ENCODE peak calls at places on chromosome 6, in eight cellular contexts. One of them, this sample, is unnamed.

GRCh38 chr6:43434943-43435342 is 7.6 kb downstream of the ABCC10 start:
- DNase-seq in lung: no peak
- DNase-seq in stomach: no peak
- DNase-seq in CD8-positive, alpha-beta T cell: no peak
- DNase-seq in Peyer's patch: no peak
- DNase-seq in hepatocyte: no peak
- DNase-seq in A549: no peak
- DNase-seq in fibroblast of lung: no peak
- DNase-seq in this sample: no peak

GRCh38 chr6:150717419-150717818 is 117.7 kb downstream of the PLEKHG1 start:
- DNase-seq in lung: peak; percentile 71
- DNase-seq in fibroblast of lung: no peak
- DNase-seq in CD8-positive, alpha-beta T cell: no peak
- DNase-seq in A549: peak; percentile 27
- DNase-seq in stomach: peak; percentile 66
- DNase-seq in hepatocyte: peak; percentile 60
- DNase-seq in Peyer's patch: no peak
- DNase-seq in this sample: no peak

GRCh38 chr6:122696853-122697252 is 82.7 kb upstream of the FABP7 start:
- DNase-seq in hepatocyte: peak; percentile 8
- DNase-seq in stomach: no peak
- DNase-seq in Peyer's patch: no peak
- DNase-seq in CD8-positive, alpha-beta T cell: no peak
- DNase-seq in A549: peak; percentile 21
- DNase-seq in fibroblast of lung: no peak
- DNase-seq in lung: no peak
- DNase-seq in this sample: no peak

GRCh38 chr6:108635505-108636226 is 74.9 kb downstream of the FOXO3 start:
- DNase-seq in stomach: peak; percentile 34
- DNase-seq in fibroblast of lung: no peak
- DNase-seq in lung: peak; percentile 71
- DNase-seq in Peyer's patch: no peak
- DNase-seq in A549: no peak
- DNase-seq in hepatocyte: no peak
- DNase-seq in CD8-positive, alpha-beta T cell: peak; percentile 6
- DNase-seq in this sample: no peak

GRCh38 chr6:143958839-143959399 is 49.1 kb downstream of the PLAGL1 start:
- DNase-seq in lung: no peak
- DNase-seq in stomach: no peak
- DNase-seq in hepatocyte: no peak
- DNase-seq in Peyer's patch: no peak
- DNase-seq in fibroblast of lung: no peak
- DNase-seq in A549: no peak
- DNase-seq in CD8-positive, alpha-beta T cell: no peak
- DNase-seq in this sample: no peak

GRCh38 chr6:50724381-50725124 is 11.2 kb downstream of the TFAP2D start:
- DNase-seq in fibroblast of lung: no peak
- DNase-seq in A549: no peak
- DNase-seq in lung: no peak
- DNase-seq in CD8-positive, alpha-beta T cell: no peak
- DNase-seq in hepatocyte: no peak
- DNase-seq in stomach: no peak
- DNase-seq in Peyer's patch: no peak
- DNase-seq in this sample: no peak

GRCh38 chr6:105259912-105260889 is 80.4 kb upstream of the POPDC3 start:
- DNase-seq in CD8-positive, alpha-beta T cell: no peak
- DNase-seq in lung: no peak
- DNase-seq in hepatocyte: peak; percentile 24
- DNase-seq in Peyer's patch: no peak
- DNase-seq in A549: no peak
- DNase-seq in fibroblast of lung: no peak
- DNase-seq in stomach: no peak
- DNase-seq in this sample: no peak

GRCh38 chr6:111774346-111774703 is 98.9 kb downstream of the FYN start:
- DNase-seq in CD8-positive, alpha-beta T cell: no peak
- DNase-seq in lung: no peak
- DNase-seq in A549: no peak
- DNase-seq in hepatocyte: no peak
- DNase-seq in Peyer's patch: no peak
- DNase-seq in stomach: no peak
- DNase-seq in fibroblast of lung: peak; percentile 37
- DNase-seq in this sample: no peak

GRCh38 chr6:109693128-109693527 is 2.0 kb downstream of the FIG4 start:
- DNase-seq in CD8-positive, alpha-beta T cell: no peak
- DNase-seq in hepatocyte: no peak
- DNase-seq in fibroblast of lung: no peak
- DNase-seq in stomach: no peak
- DNase-seq in lung: no peak
- DNase-seq in Peyer's patch: no peak
- DNase-seq in A549: no peak
- DNase-seq in this sample: no peak

GRCh38 chr6:20814494-20814893 is 280.2 kb downstream of the CDKAL1 start:
- DNase-seq in hepatocyte: no peak
- DNase-seq in lung: no peak
- DNase-seq in Peyer's patch: no peak
- DNase-seq in stomach: no peak
- DNase-seq in CD8-positive, alpha-beta T cell: no peak
- DNase-seq in A549: no peak
- DNase-seq in fibroblast of lung: peak; percentile 27
- DNase-seq in this sample: no peak

GRCh38 chr6:31701666-31702420 is 1.3 kb downstream of the ABHD16A start:
- DNase-seq in fibroblast of lung: peak; percentile 51
- DNase-seq in A549: no peak
- DNase-seq in stomach: no peak
- DNase-seq in hepatocyte: no peak
- DNase-seq in CD8-positive, alpha-beta T cell: no peak
- DNase-seq in lung: no peak
- DNase-seq in Peyer's patch: no peak
- DNase-seq in this sample: no peak

GRCh38 chr6:151682922-151683321 is 124.6 kb upstream of the ESR1 start:
- DNase-seq in CD8-positive, alpha-beta T cell: no peak
- DNase-seq in hepatocyte: no peak
- DNase-seq in lung: no peak
- DNase-seq in Peyer's patch: no peak
- DNase-seq in fibroblast of lung: no peak
- DNase-seq in stomach: no peak
- DNase-seq in A549: no peak
- DNase-seq in this sample: no peak

GRCh38 chr6:43992783-43993505 is 134.3 kb downstream of the MRPL14 start:
- DNase-seq in lung: no peak
- DNase-seq in stomach: peak; percentile 83
- DNase-seq in hepatocyte: no peak
- DNase-seq in fibroblast of lung: no peak
- DNase-seq in Peyer's patch: peak; percentile 20
- DNase-seq in CD8-positive, alpha-beta T cell: no peak
- DNase-seq in A549: no peak
- DNase-seq in this sample: no peak

GRCh38 chr6:54655162-54655561 is 191.4 kb upstream of the FAM83B start:
- DNase-seq in fibroblast of lung: no peak
- DNase-seq in stomach: no peak
- DNase-seq in lung: no peak
- DNase-seq in CD8-positive, alpha-beta T cell: no peak
- DNase-seq in A549: no peak
- DNase-seq in hepatocyte: no peak
- DNase-seq in Peyer's patch: no peak
- DNase-seq in this sample: no peak

GRCh38 chr6:116373300-116373699 is 2.6 kb downstream of the DSE start:
- DNase-seq in stomach: no peak
- DNase-seq in CD8-positive, alpha-beta T cell: no peak
- DNase-seq in fibroblast of lung: no peak
- DNase-seq in hepatocyte: no peak
- DNase-seq in A549: no peak
- DNase-seq in lung: no peak
- DNase-seq in Peyer's patch: no peak
- DNase-seq in this sample: no peak

GRCh38 chr6:136405410-136406029 is 115.9 kb upstream of the BCLAF1 start:
- DNase-seq in A549: no peak
- DNase-seq in hepatocyte: no peak
- DNase-seq in stomach: no peak
- DNase-seq in Peyer's patch: no peak
- DNase-seq in lung: peak; percentile 34
- DNase-seq in CD8-positive, alpha-beta T cell: no peak
- DNase-seq in fibroblast of lung: peak; percentile 27
- DNase-seq in this sample: no peak

GRCh38 chr6:57224769-57225515 is 2.8 kb upstream of the RAB23 start:
- DNase-seq in A549: no peak
- DNase-seq in Peyer's patch: no peak
- DNase-seq in lung: no peak
- DNase-seq in hepatocyte: peak; percentile 22
- DNase-seq in fibroblast of lung: peak; percentile 61
- DNase-seq in stomach: no peak
- DNase-seq in CD8-positive, alpha-beta T cell: no peak
- DNase-seq in this sample: no peak

GRCh38 chr6:10567256-10568041 is 46.3 kb downstream of the GCNT2 start:
- DNase-seq in lung: no peak
- DNase-seq in hepatocyte: no peak
- DNase-seq in stomach: no peak
- DNase-seq in fibroblast of lung: no peak
- DNase-seq in A549: peak; percentile 38
- DNase-seq in Peyer's patch: no peak
- DNase-seq in CD8-positive, alpha-beta T cell: no peak
- DNase-seq in this sample: no peak

GRCh38 chr6:35522660-35523658 is 10.3 kb upstream of the TULP1 start:
- DNase-seq in CD8-positive, alpha-beta T cell: peak; percentile 46
- DNase-seq in hepatocyte: peak; percentile 86
- DNase-seq in fibroblast of lung: peak; percentile 59
- DNase-seq in Peyer's patch: peak; percentile 84
- DNase-seq in A549: peak; percentile 55
- DNase-seq in stomach: peak; percentile 81
- DNase-seq in lung: peak; percentile 80
- DNase-seq in this sample: peak; percentile 86

GRCh38 chr6:373773-374724 is 17.5 kb upstream of the IRF4 start:
- DNase-seq in hepatocyte: peak; percentile 56
- DNase-seq in Peyer's patch: peak; percentile 34
- DNase-seq in CD8-positive, alpha-beta T cell: no peak
- DNase-seq in lung: no peak
- DNase-seq in stomach: no peak
- DNase-seq in A549: no peak
- DNase-seq in fibroblast of lung: peak; percentile 48
- DNase-seq in this sample: no peak

GRCh38 chr6:376823-377571 is 14.6 kb upstream of the IRF4 start:
- DNase-seq in stomach: no peak
- DNase-seq in CD8-positive, alpha-beta T cell: no peak
- DNase-seq in hepatocyte: no peak
- DNase-seq in lung: no peak
- DNase-seq in Peyer's patch: no peak
- DNase-seq in fibroblast of lung: no peak
- DNase-seq in A549: no peak
- DNase-seq in this sample: no peak

GRCh38 chr6:373031-373430 is 18.5 kb upstream of the IRF4 start:
- DNase-seq in hepatocyte: no peak
- DNase-seq in CD8-positive, alpha-beta T cell: no peak
- DNase-seq in stomach: no peak
- DNase-seq in lung: no peak
- DNase-seq in A549: no peak
- DNase-seq in fibroblast of lung: no peak
- DNase-seq in Peyer's patch: peak; percentile 29
- DNase-seq in this sample: no peak

GRCh38 chr6:372336-372911 is 19.1 kb upstream of the IRF4 start:
- DNase-seq in lung: no peak
- DNase-seq in stomach: no peak
- DNase-seq in fibroblast of lung: no peak
- DNase-seq in CD8-positive, alpha-beta T cell: no peak
- DNase-seq in Peyer's patch: peak; percentile 50
- DNase-seq in hepatocyte: peak; percentile 10
- DNase-seq in A549: no peak
- DNase-seq in this sample: no peak

GRCh38 chr6:374956-375355 is 16.6 kb upstream of the IRF4 start:
- DNase-seq in stomach: no peak
- DNase-seq in hepatocyte: no peak
- DNase-seq in lung: no peak
- DNase-seq in Peyer's patch: peak; percentile 37
- DNase-seq in fibroblast of lung: no peak
- DNase-seq in CD8-positive, alpha-beta T cell: no peak
- DNase-seq in A549: no peak
- DNase-seq in this sample: no peak
- H3K9me3 ChIP-seq in stomach: peaks cover 24% of the 10 kb centered on the region
- H3K9me3 ChIP-seq in hepatocyte: no peaks in the 10 kb centered on the region
- H3K9me3 ChIP-seq in lung: no peaks in the 10 kb centered on the region
- H3K9me3 ChIP-seq in Peyer's patch: no peaks in the 10 kb centered on the region
- H3K9me3 ChIP-seq in fibroblast of lung: no peaks in the 10 kb centered on the region
- H3K9me3 ChIP-seq in CD8-positive, alpha-beta T cell: no peaks in the 10 kb centered on the region
- H3K9me3 ChIP-seq in A549: no peaks in the 10 kb centered on the region
- H3K9me3 ChIP-seq in this sample: no peaks in the 10 kb centered on the region

DNA sequence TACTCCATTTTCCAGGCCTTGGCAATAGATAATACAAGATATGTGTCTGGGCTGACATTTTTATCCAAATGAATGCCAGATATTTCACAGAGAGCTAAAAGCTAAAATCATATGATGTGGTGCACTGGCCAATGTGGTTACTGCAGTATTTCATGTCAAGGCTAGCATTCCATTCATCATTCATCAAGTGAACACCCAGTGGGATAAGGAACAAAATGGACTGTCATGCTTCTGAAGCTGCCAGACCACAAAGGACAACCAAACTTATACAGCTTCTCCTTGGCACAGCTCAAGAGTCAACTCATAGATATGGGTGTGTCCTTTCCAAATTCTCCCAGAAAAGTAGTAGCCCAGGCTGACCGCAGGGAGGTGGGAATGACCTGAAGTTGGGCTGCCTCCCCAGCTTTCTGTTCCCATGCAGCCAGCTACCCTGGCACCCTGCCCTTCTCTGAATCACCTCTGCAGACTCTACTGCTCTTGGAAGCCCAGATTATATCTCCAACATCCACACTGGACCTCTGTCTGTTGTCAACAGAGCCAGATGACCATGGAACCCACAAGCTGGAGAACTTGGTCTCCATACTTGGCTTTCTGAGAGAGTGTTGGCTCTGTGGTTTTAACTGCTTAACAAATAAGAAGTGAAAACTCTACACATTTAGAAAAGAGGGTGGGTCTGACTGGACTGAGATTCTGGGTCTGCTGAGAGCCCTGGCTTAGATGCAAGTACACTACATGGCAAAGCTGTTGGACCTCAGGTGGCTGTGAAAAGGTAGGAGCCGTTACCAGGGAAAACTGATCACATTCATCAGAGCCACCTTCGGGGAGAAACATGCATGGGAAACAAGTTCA is 122.8 kb downstream of the ALDH8A1 start:
- DNase-seq in A549: no peak
- DNase-seq in stomach: peak; percentile 28
- DNase-seq in fibroblast of lung: peak; percentile 96
- DNase-seq in Peyer's patch: no peak
- DNase-seq in hepatocyte: no peak
- DNase-seq in CD8-positive, alpha-beta T cell: no peak
- DNase-seq in lung: peak; percentile 61
- DNase-seq in this sample: no peak
- TF ChIP-seq CTCF in A549: no peak
- TF ChIP-seq CTCF in stomach: no peak
- TF ChIP-seq CTCF in fibroblast of lung: peak; percentile 28
- TF ChIP-seq CTCF in Peyer's patch: no peak
- TF ChIP-seq CTCF in hepatocyte: no peak
- TF ChIP-seq CTCF in CD8-positive, alpha-beta T cell: no peak
- TF ChIP-seq CTCF in lung: no peak
- TF ChIP-seq CTCF in this sample: no peak

GRCh38 chr6:168071620-168072019 is 7.4 kb downstream of the FRMD1 start:
- DNase-seq in CD8-positive, alpha-beta T cell: no peak
- DNase-seq in stomach: peak; percentile 51
- DNase-seq in A549: peak; percentile 12
- DNase-seq in Peyer's patch: no peak
- DNase-seq in hepatocyte: no peak
- DNase-seq in lung: no peak
- DNase-seq in fibroblast of lung: no peak
- DNase-seq in this sample: no peak
- H3K9me3 ChIP-seq in CD8-positive, alpha-beta T cell: no peaks in the 10 kb centered on the region
- H3K9me3 ChIP-seq in stomach: no peaks in the 10 kb centered on the region
- H3K9me3 ChIP-seq in A549: no peaks in the 10 kb centered on the region
- H3K9me3 ChIP-seq in Peyer's patch: no peaks in the 10 kb centered on the region
- H3K9me3 ChIP-seq in hepatocyte: no peaks in the 10 kb centered on the region
- H3K9me3 ChIP-seq in lung: no peaks in the 10 kb centered on the region
- H3K9me3 ChIP-seq in fibroblast of lung: peaks cover 6% of the 10 kb centered on the region
- H3K9me3 ChIP-seq in this sample: no peaks in the 10 kb centered on the region

GRCh38 chr6:130293800-130294199 is 71.0 kb upstream of the SAMD3 start:
- DNase-seq in stomach: no peak
- DNase-seq in fibroblast of lung: peak; percentile 74
- DNase-seq in Peyer's patch: no peak
- DNase-seq in A549: peak; percentile 67
- DNase-seq in lung: no peak
- DNase-seq in CD8-positive, alpha-beta T cell: no peak
- DNase-seq in hepatocyte: peak; percentile 68
- DNase-seq in this sample: peak; percentile 51
- TF ChIP-seq CTCF in stomach: no peak
- TF ChIP-seq CTCF in fibroblast of lung: peak; percentile 69
- TF ChIP-seq CTCF in Peyer's patch: peak; percentile 33
- TF ChIP-seq CTCF in A549: peak; percentile 57
- TF ChIP-seq CTCF in lung: no peak
- TF ChIP-seq CTCF in CD8-positive, alpha-beta T cell: peak; percentile 50
- TF ChIP-seq CTCF in hepatocyte: peak; percentile 63
- TF ChIP-seq CTCF in this sample: no peak

This sample was measured in testis.